ENCODE peak calls at places on chromosomes 5 and 9, in nine cellular contexts. One of them, this sample, is unnamed. For H3K27me3, the result is how much of the 10 kb centered on the place peaks cover.

GRCh38 chr9:6150483-6150882 is 65.1 kb upstream of the IL33 start:
- DNase-seq in BJ: no peak
- DNase-seq in left lung: no peak
- DNase-seq in adrenal gland: no peak
- DNase-seq in IMR-90: no peak
- DNase-seq in HAP-1: no peak
- DNase-seq in upper lobe of right lung: no peak
- DNase-seq in tibial artery: no peak
- DNase-seq in WERI-Rb-1: no peak
- DNase-seq in this sample: no peak

GRCh38 chr5:11525020-11525419 is 379.2 kb downstream of the CTNND2 start:
- DNase-seq in BJ: no peak
- DNase-seq in left lung: no peak
- DNase-seq in adrenal gland: no peak
- DNase-seq in IMR-90: no peak
- DNase-seq in HAP-1: no peak
- DNase-seq in upper lobe of right lung: no peak
- DNase-seq in tibial artery: no peak
- DNase-seq in WERI-Rb-1: no peak
- DNase-seq in this sample: no peak

GRCh38 chr5:119212026-119212425 is 141.1 kb downstream of the DMXL1 start:
- DNase-seq in BJ: no peak
- DNase-seq in left lung: no peak
- DNase-seq in adrenal gland: no peak
- DNase-seq in IMR-90: no peak
- DNase-seq in HAP-1: no peak
- DNase-seq in upper lobe of right lung: no peak
- DNase-seq in tibial artery: no peak
- DNase-seq in WERI-Rb-1: no peak
- DNase-seq in this sample: no peak

GRCh38 chr9:29214702-29215248 is 1641.5 kb upstream of the C9orf72 start:
- DNase-seq in BJ: no peak
- DNase-seq in left lung: peak
- DNase-seq in adrenal gland: no peak
- DNase-seq in IMR-90: no peak
- DNase-seq in HAP-1: no peak
- DNase-seq in upper lobe of right lung: no peak
- DNase-seq in tibial artery: no peak
- DNase-seq in WERI-Rb-1: peak
- DNase-seq in this sample: peak

GRCh38 chr5:177035982-177036381 is 13.5 kb downstream of the ZNF346 start:
- DNase-seq in BJ: no peak
- DNase-seq in left lung: no peak
- DNase-seq in adrenal gland: no peak
- DNase-seq in IMR-90: no peak
- DNase-seq in HAP-1: no peak
- DNase-seq in upper lobe of right lung: no peak
- DNase-seq in tibial artery: no peak
- DNase-seq in WERI-Rb-1: no peak
- DNase-seq in this sample: peak

GRCh38 chr5:81181576-81182316 is 51.4 kb upstream of the CKMT2 start:
- DNase-seq in BJ: no peak
- DNase-seq in left lung: no peak
- DNase-seq in adrenal gland: no peak
- DNase-seq in IMR-90: no peak
- DNase-seq in HAP-1: no peak
- DNase-seq in upper lobe of right lung: no peak
- DNase-seq in tibial artery: no peak
- DNase-seq in WERI-Rb-1: peak
- DNase-seq in this sample: peak

GRCh38 chr5:59863777-59864176 is 29.7 kb downstream of the PDE4D start:
- DNase-seq in BJ: no peak
- DNase-seq in left lung: no peak
- DNase-seq in adrenal gland: no peak
- DNase-seq in IMR-90: peak
- DNase-seq in HAP-1: no peak
- DNase-seq in upper lobe of right lung: no peak
- DNase-seq in tibial artery: no peak
- DNase-seq in WERI-Rb-1: no peak
- DNase-seq in this sample: no peak

GRCh38 chr5:66436721-66437120 is 159.5 kb upstream of the MAST4 start:
- DNase-seq in BJ: no peak
- DNase-seq in left lung: no peak
- DNase-seq in adrenal gland: no peak
- DNase-seq in IMR-90: no peak
- DNase-seq in HAP-1: peak
- DNase-seq in upper lobe of right lung: no peak
- DNase-seq in tibial artery: no peak
- DNase-seq in WERI-Rb-1: peak
- DNase-seq in this sample: peak

GRCh38 chr9:3419892-3420291 is 105.9 kb downstream of the RFX3 start:
- DNase-seq in BJ: no peak
- DNase-seq in left lung: peak
- DNase-seq in adrenal gland: no peak
- DNase-seq in IMR-90: no peak
- DNase-seq in HAP-1: no peak
- DNase-seq in upper lobe of right lung: no peak
- DNase-seq in tibial artery: no peak
- DNase-seq in WERI-Rb-1: no peak
- DNase-seq in this sample: no peak

GRCh38 chr9:120868676-120869359 is 8.2 kb downstream of the PHF19 start:
- DNase-seq in BJ: peak
- DNase-seq in left lung: peak
- DNase-seq in adrenal gland: peak
- DNase-seq in IMR-90: peak
- DNase-seq in HAP-1: peak
- DNase-seq in upper lobe of right lung: peak
- DNase-seq in tibial artery: peak
- DNase-seq in WERI-Rb-1: peak
- DNase-seq in this sample: peak

GRCh38 chr5:114191441-114191840 is 170.4 kb upstream of the KCNN2 start:
- DNase-seq in BJ: no peak
- DNase-seq in left lung: no peak
- DNase-seq in adrenal gland: no peak
- DNase-seq in IMR-90: peak
- DNase-seq in HAP-1: no peak
- DNase-seq in upper lobe of right lung: no peak
- DNase-seq in tibial artery: no peak
- DNase-seq in WERI-Rb-1: no peak
- DNase-seq in this sample: no peak

GRCh38 chr5:114055318-114055788 is 306.5 kb upstream of the KCNN2 start:
- DNase-seq in BJ: no peak
- DNase-seq in left lung: peak
- DNase-seq in adrenal gland: peak
- DNase-seq in IMR-90: peak
- DNase-seq in HAP-1: peak
- DNase-seq in upper lobe of right lung: peak
- DNase-seq in tibial artery: no peak
- DNase-seq in WERI-Rb-1: peak
- DNase-seq in this sample: peak

GRCh38 chr9:109014267-109015025 is 1.1 kb upstream of the CTNNAL1 start:
- DNase-seq in BJ: no peak
- DNase-seq in left lung: no peak
- DNase-seq in adrenal gland: peak
- DNase-seq in IMR-90: peak
- DNase-seq in HAP-1: no peak
- DNase-seq in upper lobe of right lung: peak
- DNase-seq in tibial artery: peak
- DNase-seq in WERI-Rb-1: no peak
- DNase-seq in this sample: no peak

DNA sequence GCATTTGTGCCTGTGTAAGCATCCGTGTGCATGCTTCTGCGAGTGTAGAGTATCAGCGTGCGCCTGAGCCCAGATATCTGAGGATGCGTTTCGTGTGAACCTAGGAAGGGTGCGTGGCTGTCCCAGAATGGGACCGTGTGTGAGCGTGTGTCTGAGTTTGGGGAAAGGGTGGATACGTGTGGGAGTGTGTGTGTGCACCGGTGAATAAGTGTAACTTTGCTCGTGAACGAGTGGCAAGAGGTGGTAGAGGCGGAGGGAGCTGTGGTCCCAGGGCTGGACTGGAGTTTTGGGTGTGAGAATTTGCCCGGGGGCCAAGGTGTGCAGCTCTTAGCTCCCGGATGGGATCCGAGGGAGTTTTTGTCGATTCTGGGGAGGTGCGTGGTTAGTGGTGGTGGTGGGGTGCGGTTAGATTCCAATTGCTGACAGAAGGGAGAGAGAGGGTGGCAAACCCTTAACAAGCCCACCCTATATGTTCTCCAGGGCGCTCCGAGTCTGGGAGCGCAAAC is 687 bp upstream of the COL27A1 start:
- DNase-seq in BJ: no peak
- DNase-seq in left lung: no peak
- DNase-seq in adrenal gland: no peak
- DNase-seq in IMR-90: no peak
- DNase-seq in HAP-1: no peak
- DNase-seq in upper lobe of right lung: no peak
- DNase-seq in tibial artery: no peak
- DNase-seq in WERI-Rb-1: no peak
- DNase-seq in this sample: no peak
- H3K27me3 ChIP-seq in BJ: under half
- H3K27me3 ChIP-seq in left lung: under half
- H3K27me3 ChIP-seq in adrenal gland: under half
- H3K27me3 ChIP-seq in IMR-90: under half
- H3K27me3 ChIP-seq in HAP-1: under half
- H3K27me3 ChIP-seq in upper lobe of right lung: under half
- H3K27me3 ChIP-seq in tibial artery: under half
- H3K27me3 ChIP-seq in WERI-Rb-1: under half
- H3K27me3 ChIP-seq in this sample: under half

DNA sequence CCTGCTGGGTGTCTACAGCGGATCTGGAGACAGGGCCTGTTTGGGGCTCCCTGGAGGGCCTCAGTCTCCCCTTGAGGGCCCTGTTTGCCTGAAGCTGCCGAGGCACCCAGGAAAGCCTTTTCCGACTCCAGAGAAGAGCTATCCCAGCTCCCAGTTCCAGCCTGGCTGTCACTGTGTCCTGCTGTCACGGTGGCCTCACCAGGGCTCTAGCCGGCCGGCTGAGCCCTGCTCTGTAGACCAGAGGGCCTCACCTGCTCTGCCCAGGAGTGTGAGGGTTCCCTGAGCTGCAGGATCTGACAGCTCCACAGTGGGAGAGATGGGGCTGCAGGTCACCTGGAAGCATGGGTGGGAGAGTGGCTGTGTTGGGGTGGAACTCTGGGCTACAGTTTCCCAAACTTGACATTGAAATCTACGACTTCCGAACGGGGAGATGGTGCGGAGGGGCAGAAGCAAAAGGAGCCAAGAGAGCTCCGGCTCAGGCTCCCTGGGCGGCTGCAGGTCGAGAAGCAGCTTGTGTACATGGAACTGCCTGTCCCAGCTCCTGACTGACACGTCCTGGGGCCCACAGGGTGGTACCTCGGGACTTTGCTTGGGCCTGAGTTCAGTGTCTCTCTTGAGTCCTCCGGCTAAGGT is 94.9 kb downstream of the CACNA1B start:
- DNase-seq in BJ: no peak
- DNase-seq in left lung: peak
- DNase-seq in adrenal gland: no peak
- DNase-seq in IMR-90: no peak
- DNase-seq in HAP-1: no peak
- DNase-seq in upper lobe of right lung: peak
- DNase-seq in tibial artery: peak
- DNase-seq in WERI-Rb-1: no peak
- DNase-seq in this sample: no peak
- H3K27me3 ChIP-seq in BJ: under half
- H3K27me3 ChIP-seq in left lung: under half
- H3K27me3 ChIP-seq in adrenal gland: under half
- H3K27me3 ChIP-seq in IMR-90: under half
- H3K27me3 ChIP-seq in HAP-1: under half
- H3K27me3 ChIP-seq in upper lobe of right lung: under half
- H3K27me3 ChIP-seq in tibial artery: under half
- H3K27me3 ChIP-seq in WERI-Rb-1: under half
- H3K27me3 ChIP-seq in this sample: under half

GRCh38 chr5:109297900-109298299 is 111.9 kb downstream of the PJA2 start:
- DNase-seq in BJ: no peak
- DNase-seq in left lung: no peak
- DNase-seq in adrenal gland: no peak
- DNase-seq in IMR-90: no peak
- DNase-seq in HAP-1: no peak
- DNase-seq in upper lobe of right lung: no peak
- DNase-seq in tibial artery: no peak
- DNase-seq in WERI-Rb-1: no peak
- DNase-seq in this sample: no peak
- H3K27me3 ChIP-seq in BJ: under half
- H3K27me3 ChIP-seq in left lung: under half
- H3K27me3 ChIP-seq in adrenal gland: under half
- H3K27me3 ChIP-seq in IMR-90: under half
- H3K27me3 ChIP-seq in HAP-1: under half
- H3K27me3 ChIP-seq in upper lobe of right lung: under half
- H3K27me3 ChIP-seq in tibial artery: under half
- H3K27me3 ChIP-seq in WERI-Rb-1: under half
- H3K27me3 ChIP-seq in this sample: under half

GRCh38 chr9:97502222-97502983 is 937 bp downstream of the TMOD1 start:
- DNase-seq in BJ: no peak
- DNase-seq in left lung: peak
- DNase-seq in adrenal gland: peak
- DNase-seq in IMR-90: no peak
- DNase-seq in HAP-1: no peak
- DNase-seq in upper lobe of right lung: no peak
- DNase-seq in tibial artery: no peak
- DNase-seq in WERI-Rb-1: no peak
- DNase-seq in this sample: peak
- H3K27me3 ChIP-seq in BJ: under half
- H3K27me3 ChIP-seq in left lung: under half
- H3K27me3 ChIP-seq in adrenal gland: under half
- H3K27me3 ChIP-seq in IMR-90: under half
- H3K27me3 ChIP-seq in HAP-1: under half
- H3K27me3 ChIP-seq in upper lobe of right lung: under half
- H3K27me3 ChIP-seq in tibial artery: under half
- H3K27me3 ChIP-seq in WERI-Rb-1: under half
- H3K27me3 ChIP-seq in this sample: under half